ENCODE peak calls at places on chromosomes 7 and 10, in six cellular contexts. W is colonic mucosa, V is GM23248, I is testis, J is MG63, O is right cardiac atrium. Q is an unnamed sample.

GRCh38 chr10:35940067-35940989 is 298.2 kb upstream of the FZD8 start:
- DNase-seq in W (peak), V (peak), I (peak), O (no peak), J (no peak), Q (no peak)

GRCh38 chr7:132993377-132994013 is 88.4 kb downstream of the CHCHD3 start:
- DNase-seq in V (no peak), O (no peak), I (no peak), W (no peak), J (no peak), Q (no peak)

GRCh38 chr10:129099992-129100391 is 367.0 kb upstream of the MGMT start:
- DNase-seq in W (no peak), O (no peak), J (no peak), I (no peak), V (no peak), Q (no peak)

GRCh38 chr10:91190388-91190870 is 30.0 kb upstream of the PCGF5 start:
- DNase-seq in V (peak), J (no peak), W (no peak), O (no peak), I (no peak), Q (no peak)

GRCh38 chr10:24448351-24449009 is 239.5 kb downstream of the KIAA1217 start:
- DNase-seq in J (peak), I (no peak), W (no peak), V (peak), O (no peak), Q (no peak)

GRCh38 chr7:82266081-82266480 is 177.5 kb downstream of the CACNA2D1 start:
- DNase-seq in I (no peak), J (no peak), V (no peak), W (no peak), O (no peak), Q (no peak)

GRCh38 chr7:26667514-26668133 is 196.8 kb downstream of the SKAP2 start:
- DNase-seq in O (peak), V (peak), J (peak), I (peak), W (peak), Q (peak)

GRCh38 chr10:96450514-96451207 is 63.1 kb downstream of the TLL2 start:
- DNase-seq in W (peak), J (no peak), I (no peak), O (no peak), V (no peak), Q (no peak)

GRCh38 chr10:23192396-23192740 is 256 bp downstream of the PTF1A start:
- DNase-seq in V (no peak), I (no peak), O (no peak), W (no peak), J (no peak), Q (no peak)
- H3K4me3 ChIP-seq in V (no peak), I (peak), O (peak), W (no peak), J (no peak), Q (no peak)

GRCh38 chr7:114922652-114923402 is 933 bp downstream of the MDFIC start:
- DNase-seq in J (peak), I (peak), V (peak), O (peak), W (peak), Q (peak)

GRCh38 chr7:114924066-114924712 is 2.3 kb downstream of the MDFIC start:
- DNase-seq in J (no peak), O (no peak), W (no peak), I (no peak), V (peak), Q (no peak)

GRCh38 chr7:114922151-114922651 is 307 bp downstream of the MDFIC start:
- DNase-seq in V (peak), W (peak), O (peak), I (peak), J (no peak), Q (peak)

GRCh38 chr7:114921636-114922150 is at the start of gene MDFIC:
- DNase-seq in V (no peak), O (peak), W (peak), I (peak), J (peak), Q (no peak)

DNA sequence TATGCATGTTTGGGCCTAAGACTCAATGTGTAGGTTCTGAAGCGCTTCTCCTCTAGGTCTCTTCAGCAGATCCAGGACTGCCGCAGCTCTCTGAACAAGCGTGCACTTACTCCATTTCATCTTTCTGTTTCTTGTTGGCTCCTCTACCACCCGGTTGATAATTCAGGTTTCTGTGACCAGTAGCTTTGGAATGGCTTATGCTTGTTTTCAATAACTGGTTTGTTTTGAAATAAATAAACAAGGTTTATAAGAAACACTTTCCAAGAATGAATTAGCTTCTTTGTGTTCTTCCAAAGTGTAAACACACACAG is 1.5 kb downstream of the MDFIC start:
- DNase-seq in V (no peak), O (no peak), J (no peak), I (no peak), W (no peak), Q (no peak)
- H3K4me3 ChIP-seq in V (peak), O (peak), J (peak), I (peak), W (peak), Q (peak)

GRCh38 chr7:39415091-39415820 is 150.9 kb upstream of the YAE1 start:
- DNase-seq in J (no peak), V (no peak), W (no peak), I (no peak), O (no peak), Q (no peak)

GRCh38 chr7:39416866-39417265 is 149.3 kb upstream of the YAE1 start:
- DNase-seq in I (no peak), O (no peak), J (no peak), W (no peak), V (no peak), Q (no peak)

GRCh38 chr7:39417642-39418041 is 148.6 kb upstream of the YAE1 start:
- DNase-seq in O (no peak), I (no peak), J (no peak), V (no peak), W (no peak), Q (no peak)

GRCh38 chr7:39413866-39414668 is 152.1 kb upstream of the YAE1 start:
- DNase-seq in V (peak), O (peak), W (peak), I (peak), J (peak), Q (peak)

DNA sequence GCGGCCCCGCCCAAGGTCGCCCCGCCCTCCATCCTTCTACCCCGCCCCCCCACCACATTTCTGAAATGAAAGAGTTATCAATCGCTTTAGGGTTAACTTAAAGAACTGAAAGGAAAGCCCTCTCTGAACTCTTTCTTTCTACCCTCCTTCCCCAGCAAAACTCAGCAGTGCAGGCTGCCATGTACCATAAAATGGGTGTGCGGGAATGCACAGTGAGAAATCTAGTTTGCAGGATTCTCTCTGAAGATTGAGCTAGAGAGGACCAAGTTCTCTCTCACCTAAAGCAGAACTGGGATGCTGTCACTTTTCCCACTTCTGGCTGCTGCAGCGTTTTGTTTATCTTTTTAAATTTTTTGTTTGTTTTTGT is 151.6 kb upstream of the YAE1 start:
- DNase-seq in V (no peak), W (no peak), J (no peak), O (no peak), I (no peak), Q (no peak)
- H3K4me3 ChIP-seq in V (peak), W (peak), J (peak), O (peak), I (peak), Q (peak)

GRCh38 chr7:73427902-73428696 is 5.5 kb upstream of the FZD9 start:
- DNase-seq in I (no peak), J (no peak), O (no peak), W (no peak), V (no peak), Q (no peak)

GRCh38 chr7:73426016-73426415 is 7.6 kb upstream of the FZD9 start:
- DNase-seq in V (no peak), I (no peak), J (no peak), W (no peak), O (no peak), Q (no peak)

GRCh38 chr7:73425356-73425983 is 8.1 kb upstream of the FZD9 start:
- DNase-seq in O (no peak), V (no peak), I (no peak), W (no peak), J (no peak), Q (no peak)

GRCh38 chr7:73423519-73424485 is 9.8 kb upstream of the FZD9 start:
- DNase-seq in J (no peak), V (peak), W (no peak), I (no peak), O (peak), Q (no peak)

DNA sequence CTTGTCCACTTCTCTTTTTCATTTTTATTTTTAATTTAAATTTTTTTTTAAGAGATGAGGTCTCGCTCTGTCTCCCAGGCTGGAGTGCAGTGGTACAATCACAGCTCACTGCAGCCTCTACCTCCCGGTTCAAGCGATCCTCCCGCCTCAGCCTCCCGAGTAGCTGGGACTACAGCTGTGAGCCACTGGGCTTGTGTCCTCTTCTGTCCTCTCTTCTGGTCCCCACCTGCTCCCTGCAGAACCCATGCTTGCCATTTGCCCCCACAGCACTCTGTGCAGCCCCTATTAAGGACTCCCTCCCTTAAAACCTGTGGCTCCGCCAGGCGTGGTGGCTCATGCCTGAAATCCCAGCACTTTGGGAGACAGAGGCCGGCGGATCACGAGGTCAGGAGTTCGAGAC is 9.1 kb upstream of the FZD9 start:
- DNase-seq in W (no peak), J (no peak), I (no peak), O (no peak), V (no peak), Q (no peak)
- H3K4me3 ChIP-seq in W (no peak), J (no peak), I (peak), O (peak), V (peak), Q (no peak)

GRCh38 chr10:123154092-123154942 is at the start of gene BUB3:
- DNase-seq in I (peak), W (peak), O (peak), V (peak), J (peak), Q (peak)

GRCh38 chr10:123157210-123157609 is 3.0 kb downstream of the BUB3 start:
- DNase-seq in O (no peak), W (no peak), V (peak), I (no peak), J (no peak), Q (no peak)

GRCh38 chr10:123153486-123154091 is 613 bp upstream of the BUB3 start:
- DNase-seq in I (no peak), O (no peak), V (no peak), W (no peak), J (no peak), Q (no peak)

GRCh38 chr10:123154943-123155505 is 822 bp downstream of the BUB3 start:
- DNase-seq in W (no peak), O (no peak), I (peak), J (no peak), V (peak), Q (peak)

GRCh38 chr10:123156091-123156490 is 1.9 kb downstream of the BUB3 start:
- DNase-seq in W (no peak), J (no peak), V (peak), I (no peak), O (no peak), Q (no peak)
- H3K4me3 ChIP-seq in W (no peak), J (peak), V (peak), I (no peak), O (no peak), Q (peak)

GRCh38 chr7:24029068-24029467 is 254.9 kb upstream of the NPY start:
- DNase-seq in W (no peak), J (no peak), I (no peak), V (no peak), O (no peak), Q (no peak)

GRCh38 chr7:24024689-24025088 is 259.3 kb upstream of the NPY start:
- DNase-seq in V (no peak), J (no peak), W (no peak), O (no peak), I (no peak), Q (peak)

GRCh38 chr7:24025765-24026164 is 258.2 kb upstream of the NPY start:
- DNase-seq in I (no peak), O (no peak), J (no peak), V (no peak), W (no peak), Q (no peak)

GRCh38 chr7:24025094-24025493 is 258.9 kb upstream of the NPY start:
- DNase-seq in J (peak), I (no peak), W (no peak), V (peak), O (no peak), Q (no peak)

DNA sequence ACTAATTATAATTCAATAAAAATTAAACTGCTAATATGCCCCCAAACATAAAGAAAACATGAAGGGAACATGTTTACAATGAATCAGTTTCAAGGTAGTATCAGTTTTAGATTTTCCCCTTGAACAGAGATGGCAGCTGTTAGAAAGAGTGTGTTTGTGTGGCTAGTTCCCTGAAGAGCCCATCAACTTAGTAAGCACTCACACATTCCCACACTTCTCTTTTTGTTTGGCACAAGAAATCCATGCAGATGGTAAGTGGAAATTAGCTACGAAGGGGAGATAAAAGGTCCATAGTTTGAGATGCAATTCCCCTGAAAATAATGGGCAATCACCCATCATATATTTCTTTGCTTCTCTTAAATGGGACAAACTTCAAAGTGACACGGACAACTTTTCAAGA is 259.7 kb upstream of the NPY start:
- DNase-seq in O (no peak), I (no peak), J (no peak), V (no peak), W (no peak), Q (no peak)
- H3K4me3 ChIP-seq in O (no peak), I (no peak), J (no peak), V (no peak), W (no peak), Q (no peak)

DNA sequence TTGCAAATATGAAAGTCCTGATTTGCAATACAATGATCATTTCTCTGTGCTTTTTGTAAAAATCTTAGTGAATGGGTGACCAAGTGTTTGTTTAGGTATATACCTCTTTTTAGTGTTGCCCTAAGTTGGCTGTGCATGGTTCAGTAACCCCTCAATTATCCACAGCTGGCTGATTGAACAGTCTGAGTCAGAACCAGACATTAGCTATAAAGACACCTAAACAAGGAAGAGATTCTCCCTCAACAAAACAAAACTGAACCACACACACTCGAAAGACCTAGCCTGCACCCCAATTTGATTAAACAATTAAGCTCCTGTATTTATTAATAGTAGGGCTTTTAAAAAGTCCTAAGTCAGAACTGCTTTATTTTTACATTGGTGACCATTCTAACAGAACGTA is 2.8 kb downstream of the RSBN1L start:
- DNase-seq in V (peak), W (no peak), I (no peak), J (no peak), O (no peak), Q (peak)
- H3K4me3 ChIP-seq in V (peak), W (no peak), I (no peak), J (peak), O (no peak), Q (peak)

GRCh38 chr10:1553951-1554350 is 183.4 kb downstream of the ADARB2 start:
- DNase-seq in O (no peak), J (no peak), W (no peak), I (no peak), V (no peak), Q (no peak)
- H3K4me3 ChIP-seq in O (no peak), J (no peak), W (no peak), I (peak), V (no peak), Q (no peak)

DNA sequence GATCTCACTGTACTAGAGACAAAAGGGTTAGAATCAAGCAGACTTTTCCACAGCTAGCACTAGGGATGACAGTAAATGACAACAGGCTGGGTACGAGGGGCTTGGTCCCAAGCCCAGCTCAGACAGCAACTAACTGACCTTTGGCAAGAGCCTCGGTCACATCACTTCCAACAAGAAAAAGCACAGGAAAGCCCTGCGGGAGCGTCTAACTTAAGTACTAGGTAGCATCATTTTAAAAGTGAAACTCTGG is 22.8 kb downstream of the CALML3 start:
- DNase-seq in W (no peak), I (no peak), J (peak), O (no peak), V (peak), Q (no peak)
- H3K4me3 ChIP-seq in W (no peak), I (no peak), J (peak), O (peak), V (peak), Q (no peak)

Q was measured in GM06990.